ENCODE peak calls at places on chromosomes 3 and 15, in seven cellular contexts. C, G, A, D, T, I and Z are unnamed samples.

GRCh38 chr3:93994056-93994455 is 14.1 kb downstream of the ARL13B start:
- DNase-seq in D (no peak), T (no peak), A (no peak), G (no peak), C (no peak), I (no peak), Z (no peak)

GRCh38 chr15:95174880-95175279 is 943.5 kb downstream of the MCTP2 start:
- DNase-seq in I (no peak), C (no peak), T (no peak), G (no peak), A (no peak), D (no peak), Z (no peak)

GRCh38 chr3:18080198-18080689 is 337.8 kb upstream of the TBC1D5 start:
- DNase-seq in T (peak; percentile 12), G (no peak), A (no peak), D (no peak), C (no peak), I (no peak), Z (no peak)

GRCh38 chr3:51343918-51344687 is 41.0 kb upstream of the MANF start:
- DNase-seq in I (peak; percentile 70), T (no peak), G (no peak), D (no peak), C (no peak), A (no peak), Z (no peak)

GRCh38 chr3:13051066-13051465 is 22.2 kb downstream of the IQSEC1 start:
- DNase-seq in G (no peak), C (no peak), A (peak; percentile 90), T (no peak), I (no peak), D (no peak), Z (no peak)

GRCh38 chr3:129892857-129893615 is 475 bp downstream of the TMCC1 start:
- DNase-seq in G (peak; percentile 79), C (peak; percentile 5), T (peak; percentile 55), I (no peak), D (peak; percentile 89), A (peak; percentile 84), Z (no peak)

GRCh38 chr15:38899300-38899699 is 334.7 kb upstream of the RASGRP1 start:
- DNase-seq in I (no peak), G (no peak), T (no peak), A (no peak), C (no peak), D (no peak), Z (no peak)

GRCh38 chr3:181797431-181797830 is 85.7 kb downstream of the SOX2 start:
- DNase-seq in A (no peak), I (no peak), G (no peak), T (no peak), D (no peak), C (no peak), Z (no peak)

GRCh38 chr15:77266708-77267387 is 153.1 kb downstream of the PEAK1 start:
- DNase-seq in C (no peak), G (no peak), D (no peak), I (peak; percentile 84), A (no peak), T (no peak), Z (no peak)

GRCh38 chr3:67357610-67358458 is 296.6 kb downstream of the SUCLG2 start:
- DNase-seq in D (no peak), A (peak; percentile 54), I (no peak), G (no peak), T (peak; percentile 37), C (no peak), Z (no peak)

GRCh38 chr3:124565013-124565412 is 165.2 kb upstream of the UMPS start:
- DNase-seq in I (peak; percentile 78), T (peak; percentile 48), D (no peak), G (peak; percentile 43), C (peak; percentile 32), A (peak; percentile 84), Z (no peak)

GRCh38 chr3:196793224-196793623 is 53.6 kb downstream of the PAK2 start:
- DNase-seq in G (no peak), T (no peak), D (no peak), C (no peak), A (peak; percentile 32), I (peak; percentile 90), Z (peak; percentile 79)

GRCh38 chr3:159882784-159883779 is 105.6 kb upstream of the IL12A start:
- DNase-seq in T (no peak), C (no peak), D (no peak), I (peak; percentile 84), A (no peak), G (no peak), Z (no peak)

GRCh38 chr3:124277516-124277890 is 285.6 kb upstream of the ROPN1 start:
- DNase-seq in I (peak; percentile 41), G (no peak), C (no peak), T (no peak), A (no peak), D (no peak), Z (no peak)

GRCh38 chr3:27554706-27555105 is 70.5 kb upstream of the SLC4A7 start:
- DNase-seq in T (peak; percentile 17), C (no peak), D (no peak), G (no peak), A (no peak), I (no peak), Z (no peak)

GRCh38 chr15:29348308-29348914 is 78.8 kb upstream of the NSMCE3 start:
- DNase-seq in A (peak; percentile 47), G (no peak), I (peak; percentile 13), C (no peak), T (no peak), D (no peak), Z (no peak)

GRCh38 chr15:40333922-40334492 is 6.7 kb downstream of the CCDC9B start:
- DNase-seq in A (no peak), G (no peak), C (no peak), I (peak; percentile 31), T (peak; percentile 95), D (peak; percentile 82), Z (no peak)

GRCh38 chr3:46440531-46441294 is 24.0 kb downstream of the LTF start:
- DNase-seq in A (peak; percentile 38), D (no peak), G (peak; percentile 27), T (peak; percentile 82), I (no peak), C (no peak), Z (no peak)

GRCh38 chr15:80487884-80488283 is 83.7 kb downstream of the ARNT2 start:
- DNase-seq in T (no peak), G (no peak), A (no peak), C (no peak), I (no peak), D (no peak), Z (no peak)

GRCh38 chr3:39000008-39000450 is 51.7 kb downstream of the SCN11A start:
- DNase-seq in D (no peak), G (no peak), T (peak; percentile 86), A (peak; percentile 75), I (peak; percentile 39), C (no peak), Z (no peak)

GRCh38 chr3:28791713-28792255 is 443.2 kb upstream of the AZI2 start:
- DNase-seq in T (no peak), I (peak; percentile 19), C (no peak), D (no peak), G (no peak), A (peak; percentile 6), Z (no peak)

GRCh38 chr15:74036271-74037170 is 42.0 kb downstream of the PML start:
- DNase-seq in G (no peak), C (no peak), T (peak; percentile 37), I (peak; percentile 38), A (peak; percentile 93), D (no peak), Z (no peak)

GRCh38 chr3:106204160-106204868 is 335.5 kb upstream of the CBLB start:
- DNase-seq in A (no peak), C (no peak), D (no peak), G (no peak), I (no peak), T (no peak), Z (no peak)

GRCh38 chr3:197392961-197393360 is 94.5 kb upstream of the DLG1 start:
- DNase-seq in A (peak; percentile 0), G (no peak), C (no peak), T (no peak), D (no peak), I (peak; percentile 22), Z (no peak)

GRCh38 chr3:141081141-141081795 is 30.1 kb downstream of the SPSB4 start:
- DNase-seq in A (peak; percentile 91), I (no peak), G (no peak), C (no peak), T (no peak), D (no peak), Z (no peak)